ENCODE peak calls at places on chromosomes 4 and X, in four cellular contexts. One of them, this sample, is unnamed.
A peak's percentile ranks its signal among the peaks of the same experiment; 100 is the strongest.

GRCh38 chrX:57251965-57252364 is 34.5 kb upstream of the FAAH2 start:
- DNase-seq in GM23338: no peak
- DNase-seq in left ventricle myocardium inferior: no peak
- DNase-seq in BE2C: no peak
- DNase-seq in this sample: no peak

GRCh38 chrX:72280210-72280882 is 3.3 kb upstream of the RPS4X start:
- DNase-seq in GM23338: no peak
- DNase-seq in left ventricle myocardium inferior: no peak
- DNase-seq in BE2C: no peak
- DNase-seq in this sample: no peak

GRCh38 chrX:78643106-78643505 is 16.0 kb downstream of the RTL3 start:
- DNase-seq in GM23338: no peak
- DNase-seq in left ventricle myocardium inferior: no peak
- DNase-seq in BE2C: no peak
- DNase-seq in this sample: no peak

GRCh38 chr4:118968813-118969212 is 80.2 kb downstream of the SYNPO2 start:
- DNase-seq in GM23338: no peak
- DNase-seq in left ventricle myocardium inferior: no peak
- DNase-seq in BE2C: no peak
- DNase-seq in this sample: no peak

GRCh38 chr4:168811793-168812651 is 198.0 kb downstream of the CBR4 start:
- DNase-seq in GM23338: no peak
- DNase-seq in left ventricle myocardium inferior: no peak
- DNase-seq in BE2C: no peak
- DNase-seq in this sample: no peak

GRCh38 chr4:67122029-67122428 is 423.3 kb downstream of the CENPC start:
- DNase-seq in GM23338: peak; percentile 75
- DNase-seq in left ventricle myocardium inferior: no peak
- DNase-seq in BE2C: no peak
- DNase-seq in this sample: peak; percentile 7

GRCh38 chr4:140152015-140152703 is 1.8 kb downstream of the MAML3 start:
- DNase-seq in GM23338: peak; percentile 79
- DNase-seq in left ventricle myocardium inferior: peak; percentile 68
- DNase-seq in BE2C: peak; percentile 83
- DNase-seq in this sample: peak; percentile 92

GRCh38 chr4:174629265-174629664 is 107.0 kb upstream of the HPGD start:
- DNase-seq in GM23338: no peak
- DNase-seq in left ventricle myocardium inferior: no peak
- DNase-seq in BE2C: no peak
- DNase-seq in this sample: no peak

GRCh38 chrX:51836823-51837222 is 56.6 kb upstream of the MAGED1 start:
- DNase-seq in GM23338: no peak
- DNase-seq in left ventricle myocardium inferior: no peak
- DNase-seq in BE2C: no peak
- DNase-seq in this sample: no peak

GRCh38 chr4:88008624-88009235 is 1.3 kb downstream of the PKD2 start:
- DNase-seq in GM23338: no peak
- DNase-seq in left ventricle myocardium inferior: no peak
- DNase-seq in BE2C: no peak
- DNase-seq in this sample: no peak

GRCh38 chr4:75968084-75968483 is 22.7 kb downstream of the SDAD1 start:
- DNase-seq in GM23338: no peak
- DNase-seq in left ventricle myocardium inferior: no peak
- DNase-seq in BE2C: no peak
- DNase-seq in this sample: no peak

GRCh38 chr4:166104623-166105022 is 231.6 kb downstream of the TLL1 start:
- DNase-seq in GM23338: no peak
- DNase-seq in left ventricle myocardium inferior: no peak
- DNase-seq in BE2C: no peak
- DNase-seq in this sample: no peak

GRCh38 chrX:112048707-112049106 is 33.9 kb downstream of the TRPC5 start:
- DNase-seq in GM23338: peak; percentile 4
- DNase-seq in left ventricle myocardium inferior: no peak
- DNase-seq in BE2C: no peak
- DNase-seq in this sample: no peak

DNA sequence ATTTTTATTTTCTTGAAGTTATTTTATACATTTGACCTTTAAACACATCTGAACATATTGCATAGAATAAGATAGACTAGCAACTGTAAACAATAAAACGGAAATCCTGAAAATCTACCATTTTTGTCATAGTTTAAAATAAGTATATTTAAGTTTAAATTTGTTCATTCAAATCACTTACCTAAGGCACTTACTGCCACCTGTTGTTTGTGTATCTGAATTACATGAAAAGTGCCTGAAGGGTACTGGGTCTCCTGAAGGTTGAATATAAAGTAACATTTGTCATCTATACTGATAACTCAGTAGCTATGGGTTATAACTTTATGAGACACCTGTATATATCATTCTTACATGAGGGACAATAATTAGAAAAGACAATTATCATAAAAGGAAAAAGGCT is 38.6 kb downstream of the TRPC5 start:
- DNase-seq in GM23338: peak; percentile 41
- DNase-seq in left ventricle myocardium inferior: no peak
- DNase-seq in BE2C: no peak
- DNase-seq in this sample: peak; percentile 24
- H3K27me3 ChIP-seq in GM23338: no peaks in the 10 kb centered on the region
- H3K27me3 ChIP-seq in left ventricle myocardium inferior: no peaks in the 10 kb centered on the region
- H3K27me3 ChIP-seq in BE2C: no peaks in the 10 kb centered on the region
- H3K27me3 ChIP-seq in this sample: no peaks in the 10 kb centered on the region

GRCh38 chr4:1041147-1041935 is 29.9 kb downstream of the FGFRL1 start:
- DNase-seq in GM23338: no peak
- DNase-seq in left ventricle myocardium inferior: no peak
- DNase-seq in BE2C: no peak
- DNase-seq in this sample: peak; percentile 84
- H3K4me3 ChIP-seq in GM23338: no peak overlapping the region
- H3K4me3 ChIP-seq in left ventricle myocardium inferior: peak overlapping the region; percentile 4
- H3K4me3 ChIP-seq in BE2C: no peak overlapping the region
- H3K4me3 ChIP-seq in this sample: no peak overlapping the region

GRCh38 chr4:94232519-94232918 is 24.9 kb downstream of the SMARCAD1 start:
- DNase-seq in GM23338: no peak
- DNase-seq in left ventricle myocardium inferior: no peak
- DNase-seq in BE2C: no peak
- DNase-seq in this sample: no peak

GRCh38 chr4:94240384-94240783 is 32.7 kb downstream of the SMARCAD1 start:
- DNase-seq in GM23338: no peak
- DNase-seq in left ventricle myocardium inferior: no peak
- DNase-seq in BE2C: no peak
- DNase-seq in this sample: no peak

GRCh38 chr4:94235825-94236224 is 28.2 kb downstream of the SMARCAD1 start:
- DNase-seq in GM23338: no peak
- DNase-seq in left ventricle myocardium inferior: no peak
- DNase-seq in BE2C: no peak
- DNase-seq in this sample: no peak

DNA sequence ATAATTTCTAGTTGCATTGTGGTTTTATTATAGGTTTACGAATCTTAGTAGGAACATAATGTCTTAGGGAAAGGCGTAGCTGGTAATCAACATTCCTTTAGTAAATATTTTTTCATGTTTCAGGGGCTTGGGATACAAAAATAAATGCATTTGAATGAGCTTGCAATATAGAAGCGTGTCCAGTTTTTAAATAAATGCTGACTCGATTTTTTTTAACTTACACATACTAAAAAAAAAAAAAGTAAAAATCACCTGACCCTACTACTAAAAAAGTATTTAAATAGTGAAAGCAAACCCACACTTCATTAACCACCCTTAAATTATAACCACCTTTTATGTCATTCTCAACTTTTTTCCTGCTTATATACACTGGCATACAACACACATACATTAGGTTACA is 29.6 kb downstream of the SMARCAD1 start:
- DNase-seq in GM23338: no peak
- DNase-seq in left ventricle myocardium inferior: no peak
- DNase-seq in BE2C: no peak
- DNase-seq in this sample: no peak
- H3K36me3 ChIP-seq in GM23338: peaks cover 28% of the 10 kb centered on the region
- H3K36me3 ChIP-seq in left ventricle myocardium inferior: peaks cover 54% of the 10 kb centered on the region
- H3K36me3 ChIP-seq in BE2C: peaks cover 53% of the 10 kb centered on the region
- H3K36me3 ChIP-seq in this sample: peaks cover 7% of the 10 kb centered on the region

GRCh38 chrX:10897768-10898167 is 213.4 kb upstream of the HCCS start:
- DNase-seq in GM23338: peak; percentile 27
- DNase-seq in left ventricle myocardium inferior: no peak
- DNase-seq in BE2C: no peak
- DNase-seq in this sample: peak; percentile 28

GRCh38 chrX:10893976-10894375 is 217.2 kb upstream of the HCCS start:
- DNase-seq in GM23338: no peak
- DNase-seq in left ventricle myocardium inferior: no peak
- DNase-seq in BE2C: no peak
- DNase-seq in this sample: no peak

DNA sequence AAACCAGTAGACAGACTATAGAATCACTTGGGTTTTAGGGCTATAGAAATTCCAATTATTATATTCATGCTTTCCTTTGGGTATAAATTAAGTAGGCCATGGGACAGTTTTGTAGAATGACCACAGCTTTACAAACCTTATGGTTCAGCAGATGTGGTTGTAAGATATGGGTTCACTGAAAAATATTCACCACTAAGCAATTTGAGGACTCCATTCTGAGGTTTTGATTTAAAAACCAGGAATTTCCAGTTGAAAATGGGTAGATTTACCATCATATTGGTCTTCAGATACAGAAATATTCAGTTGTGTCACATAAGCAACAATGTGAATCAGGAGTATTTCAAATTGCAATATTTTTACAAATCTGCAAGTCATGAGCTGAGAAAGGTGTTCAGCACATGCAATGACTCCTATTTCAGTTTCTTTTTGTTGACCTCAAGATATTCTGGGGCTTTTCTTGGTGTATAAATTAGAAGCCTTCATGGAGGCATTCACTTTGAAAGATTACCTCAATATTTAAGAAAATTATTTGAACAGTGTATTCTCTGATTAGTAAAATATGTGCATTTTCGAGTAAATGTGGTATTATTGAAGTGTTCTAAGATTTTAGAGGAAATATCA is 218.4 kb upstream of the HCCS start:
- DNase-seq in GM23338: no peak
- DNase-seq in left ventricle myocardium inferior: no peak
- DNase-seq in BE2C: no peak
- DNase-seq in this sample: no peak
- H3K27me3 ChIP-seq in GM23338: no peaks in the 10 kb centered on the region
- H3K27me3 ChIP-seq in left ventricle myocardium inferior: no peaks in the 10 kb centered on the region
- H3K27me3 ChIP-seq in BE2C: no peaks in the 10 kb centered on the region
- H3K27me3 ChIP-seq in this sample: no peaks in the 10 kb centered on the region

GRCh38 chr4:6660430-6660829 is 19.9 kb downstream of the MRFAP1 start:
- DNase-seq in GM23338: no peak
- DNase-seq in left ventricle myocardium inferior: no peak
- DNase-seq in BE2C: no peak
- DNase-seq in this sample: no peak

GRCh38 chr4:6657242-6658203 is 17.0 kb downstream of the MRFAP1 start:
- DNase-seq in GM23338: no peak
- DNase-seq in left ventricle myocardium inferior: no peak
- DNase-seq in BE2C: no peak
- DNase-seq in this sample: peak; percentile 56

GRCh38 chr4:6658204-6658585 is 17.7 kb downstream of the MRFAP1 start:
- DNase-seq in GM23338: peak; percentile 32
- DNase-seq in left ventricle myocardium inferior: no peak
- DNase-seq in BE2C: no peak
- DNase-seq in this sample: peak; percentile 75

GRCh38 chr4:6659897-6660296 is 19.4 kb downstream of the MRFAP1 start:
- DNase-seq in GM23338: no peak
- DNase-seq in left ventricle myocardium inferior: no peak
- DNase-seq in BE2C: no peak
- DNase-seq in this sample: no peak

GRCh38 chr4:6658635-6659075 is 18.2 kb downstream of the MRFAP1 start:
- DNase-seq in GM23338: peak; percentile 72
- DNase-seq in left ventricle myocardium inferior: peak; percentile 53
- DNase-seq in BE2C: no peak
- DNase-seq in this sample: peak; percentile 86
- H3K4me3 ChIP-seq in GM23338: peak overlapping the region; percentile 53
- H3K4me3 ChIP-seq in left ventricle myocardium inferior: peak overlapping the region; percentile 59
- H3K4me3 ChIP-seq in BE2C: no peak overlapping the region
- H3K4me3 ChIP-seq in this sample: peak overlapping the region; percentile 24